ENCODE peak calls at places on chromosomes 1 and 21, in four cellular contexts. T is activated CD4-positive, CD25-positive, alpha-beta regulatory T cell; G is fibroblast of villous mesenchyme; M is occipital lobe. A is an unnamed sample.

GRCh38 chr1:150799104-150799503 is 9.0 kb downstream of the CTSK start:
- DNase-seq in T (no peak), G (no peak), M (no peak), A (no peak)

GRCh38 chr21:31107871-31108270 is 69.6 kb upstream of the KRTAP19-8 start:
- DNase-seq in T (no peak), G (no peak), M (no peak), A (no peak)

GRCh38 chr1:89531480-89532139 is 7.0 kb downstream of the LRRC8B start:
- DNase-seq in T (no peak), G (no peak), M (no peak), A (no peak)

GRCh38 chr1:47532831-47533175 is 95.0 kb downstream of the FOXD2 start:
- DNase-seq in T (no peak), G (no peak), M (no peak), A (no peak)

GRCh38 chr1:203289281-203289981 is 15.9 kb upstream of the BTG2 start:
- DNase-seq in T (peak), G (no peak), M (no peak), A (peak)

GRCh38 chr1:1250828-1251284 is 4.3 kb upstream of the C1QTNF12 start:
- DNase-seq in T (peak), G (no peak), M (no peak), A (no peak)

GRCh38 chr21:29163381-29164115 is 33.1 kb downstream of the MAP3K7CL start:
- DNase-seq in T (no peak), G (no peak), M (no peak), A (no peak)

GRCh38 chr1:27544818-27545612 is 55.0 kb upstream of the WASF2 start:
- DNase-seq in T (no peak), G (peak), M (no peak), A (no peak)

A was measured in head of caudate nucleus.